ENCODE peak calls at places on chromosomes 7 and 10, in five cellular contexts. V, X, I, M and L are unnamed samples.
A peak's percentile ranks its signal among the peaks of the same experiment; 100 is the strongest.

GRCh38 chr10:74165530-74165901 is 14.5 kb downstream of the ADK start:
- DNase-seq in V (no peak), I (no peak), X (peak; percentile 40), M (no peak), L (no peak)

GRCh38 chr10:58950618-58951017 is 225.8 kb upstream of the PHYHIPL start:
- DNase-seq in X (no peak), I (no peak), M (no peak), V (peak; percentile 12), L (peak; percentile 18)

GRCh38 chr10:76329891-76330575 is 898.6 kb downstream of the LRMDA start:
- DNase-seq in X (no peak), V (no peak), M (no peak), I (no peak), L (no peak)

GRCh38 chr7:50262916-50263690 is 41.4 kb upstream of the IKZF1 start:
- DNase-seq in X (no peak), I (no peak), V (no peak), M (no peak), L (no peak)

GRCh38 chr10:119688033-119688508 is 36.9 kb downstream of the BAG3 start:
- DNase-seq in M (no peak), X (no peak), I (peak; percentile 63), V (peak; percentile 54), L (no peak)

GRCh38 chr7:54824655-54825054 is 65.6 kb upstream of the SEC61G start:
- DNase-seq in I (no peak), X (no peak), V (no peak), M (no peak), L (no peak)

GRCh38 chr7:23700058-23700457 is 10.0 kb upstream of the STK31 start:
- DNase-seq in M (no peak), X (no peak), I (no peak), V (no peak), L (no peak)

GRCh38 chr7:158000160-158000559 is 587.5 kb downstream of the PTPRN2 start:
- DNase-seq in X (no peak), I (peak; percentile 3), M (no peak), V (no peak), L (no peak)

GRCh38 chr10:30581779-30582380 is 47.7 kb downstream of the LYZL2 start:
- DNase-seq in I (peak; percentile 74), X (peak; percentile 71), M (no peak), V (peak; percentile 51), L (peak; percentile 64)

GRCh38 chr10:31739759-31740158 is 188.9 kb downstream of the ARHGAP12 start:
- DNase-seq in I (no peak), M (no peak), X (no peak), V (no peak), L (no peak)

DNA sequence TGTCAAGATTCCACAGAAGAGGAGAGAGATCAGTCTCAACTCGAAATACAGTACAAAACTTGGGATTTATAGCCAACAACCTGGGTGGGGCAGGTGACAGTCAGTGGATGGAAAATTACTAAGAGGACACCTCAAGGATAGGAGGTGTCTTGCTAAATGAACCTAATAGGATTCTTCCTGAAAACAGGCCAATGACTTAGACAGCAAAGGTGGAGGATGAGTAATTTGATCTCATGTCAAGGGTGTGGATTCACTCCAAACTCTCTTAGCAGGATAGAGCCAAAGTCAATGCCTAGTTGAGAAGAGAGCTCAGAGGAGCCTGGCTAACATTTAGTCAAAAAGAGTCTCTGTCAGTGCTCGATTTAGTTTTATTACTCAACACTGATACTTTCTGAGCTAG is 106.7 kb upstream of the INSYN2A start:
- DNase-seq in I (peak; percentile 27), V (no peak), X (no peak), M (no peak), L (no peak)
- TF ChIP-seq JUNB in I (no peak), V (no peak), X (no peak), M (no peak), L (no peak)

GRCh38 chr7:3037259-3037658 is 6.4 kb downstream of the CARD11 start:
- DNase-seq in M (no peak), X (no peak), I (no peak), V (no peak), L (no peak)

GRCh38 chr7:3042861-3043489 is 692 bp downstream of the CARD11 start:
- DNase-seq in V (no peak), X (peak; percentile 71), M (no peak), I (peak; percentile 63), L (no peak)

GRCh38 chr7:3042301-3042700 is 1.4 kb downstream of the CARD11 start:
- DNase-seq in X (no peak), I (no peak), V (no peak), M (no peak), L (no peak)

GRCh38 chr7:3043544-3044395 is at the start of gene CARD11:
- DNase-seq in I (peak; percentile 78), X (peak; percentile 71), M (no peak), V (no peak), L (no peak)

DNA sequence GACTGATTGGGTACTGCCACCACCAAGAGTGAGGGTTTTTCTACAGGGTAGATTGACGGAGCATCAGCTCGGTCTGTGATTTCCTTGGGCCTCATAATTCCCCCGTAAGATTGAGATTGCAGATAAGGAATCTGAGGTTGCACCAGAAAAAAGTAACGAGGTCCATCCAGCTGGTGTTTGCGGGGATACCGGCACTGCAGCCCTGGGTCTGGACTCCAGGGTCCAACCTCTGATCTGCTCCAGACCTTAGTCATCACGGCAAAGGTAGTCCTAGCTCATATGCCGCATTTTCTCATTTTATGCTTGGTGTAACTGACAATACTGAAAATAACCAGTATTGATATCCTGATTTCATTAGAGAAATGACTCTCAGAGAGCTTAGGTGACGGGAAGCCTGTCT is 3.9 kb downstream of the CARD11 start:
- DNase-seq in X (no peak), M (no peak), V (no peak), I (no peak), L (no peak)
- TF ChIP-seq JUNB in X (no peak), M (no peak), V (no peak), I (no peak), L (no peak)

GRCh38 chr7:2956076-2956475 is 87.6 kb downstream of the CARD11 start:
- DNase-seq in X (no peak), I (no peak), V (no peak), M (no peak), L (no peak)

GRCh38 chr7:2955177-2955768 is 88.4 kb downstream of the CARD11 start:
- DNase-seq in I (no peak), M (no peak), V (no peak), X (peak; percentile 35), L (no peak)

GRCh38 chr7:2953588-2954407 is 89.9 kb downstream of the CARD11 start:
- DNase-seq in I (no peak), M (no peak), X (no peak), V (no peak), L (no peak)

GRCh38 chr7:2953099-2953498 is 90.6 kb downstream of the CARD11 start:
- DNase-seq in X (no peak), I (no peak), M (no peak), V (no peak), L (no peak)

GRCh38 chr7:2954433-2954853 is 89.2 kb downstream of the CARD11 start:
- DNase-seq in M (no peak), I (no peak), X (no peak), V (no peak), L (no peak)
- TF ChIP-seq JUNB in M (no peak), I (no peak), X (no peak), V (no peak), L (no peak)

DNA sequence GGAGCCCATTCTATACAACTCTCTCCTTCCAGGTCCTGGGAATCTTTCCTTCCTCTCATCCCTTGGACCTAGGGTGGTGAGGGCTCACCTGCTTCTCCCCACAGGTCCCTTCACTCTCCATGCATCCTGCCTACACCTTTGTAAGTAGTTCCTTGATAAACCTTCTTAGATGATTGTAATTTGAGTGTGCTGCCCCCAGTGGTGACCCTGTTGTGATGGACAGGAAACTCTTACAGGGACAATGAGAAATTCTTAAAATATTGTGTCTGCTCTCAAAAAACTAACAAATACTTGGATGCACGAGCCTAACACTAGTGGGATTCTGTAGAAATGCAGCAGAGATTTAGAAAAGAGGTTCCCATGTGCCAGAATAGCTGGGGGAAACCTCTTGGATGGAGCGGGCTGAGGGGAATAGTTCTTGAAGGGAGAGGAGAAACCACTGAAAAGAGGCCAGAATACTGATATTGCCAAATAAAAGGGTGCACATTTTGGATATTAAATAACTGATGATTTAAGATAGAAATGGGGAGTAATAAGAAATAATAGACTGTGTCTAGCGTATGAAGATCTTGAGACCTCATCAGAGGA is 6.7 kb upstream of the PAXIP1 start:
- DNase-seq in M (no peak), V (peak; percentile 18), I (peak; percentile 64), X (peak; percentile 47), L (peak; percentile 38)
- TF ChIP-seq JUNB in M (no peak), V (no peak), I (no peak), X (no peak), L (no peak)

GRCh38 chr7:108627476-108628051 is 57.9 kb downstream of the DNAJB9 start:
- DNase-seq in M (no peak), V (no peak), I (no peak), X (no peak), L (no peak)

GRCh38 chr7:108618056-108618455 is 48.4 kb downstream of the DNAJB9 start:
- DNase-seq in V (no peak), X (no peak), M (no peak), I (peak; percentile 28), L (no peak)

DNA sequence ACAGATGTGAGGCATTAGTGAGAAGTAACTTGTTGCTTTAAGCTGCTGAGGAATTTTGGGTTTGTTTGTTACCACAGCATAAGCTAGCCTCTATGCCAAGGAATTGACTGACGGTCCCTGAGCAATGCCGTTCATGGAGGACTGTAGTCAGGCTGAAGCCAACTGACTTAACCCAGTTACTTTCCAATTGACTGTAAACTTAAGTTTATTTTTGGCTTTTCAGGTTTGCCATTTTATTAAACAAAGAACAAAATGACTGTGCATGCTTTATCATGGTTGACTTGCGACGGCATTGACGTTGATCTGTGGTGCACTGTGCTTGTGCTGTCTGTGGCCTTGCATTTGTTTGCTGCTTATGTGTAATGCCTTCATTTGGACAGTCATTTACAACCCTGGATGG is 53.5 kb downstream of the DNAJB9 start:
- DNase-seq in X (no peak), M (no peak), I (no peak), V (no peak), L (no peak)
- TF ChIP-seq JUNB in X (no peak), M (peak; percentile 93), I (no peak), V (no peak), L (no peak)